ENCODE peak calls at places on chromosomes 12 and 14, in ten cellular contexts. One of them, this sample, is unnamed.

GRCh38 chr12:117342682-117343081 is 18.7 kb downstream of the NOS1 start:
- DNase-seq in T-helper 9 cell: no peak
- DNase-seq in SW 1271: peak
- DNase-seq in ELF-1: no peak
- DNase-seq in naive thymus-derived CD8-positive, alpha-beta T cell: no peak
- DNase-seq in Peyer's patch: no peak
- DNase-seq in NCI-H345: no peak
- DNase-seq in brain microvascular endothelial cell: no peak
- DNase-seq in hepatocyte: no peak
- DNase-seq in NCI-H2081: no peak
- DNase-seq in this sample: no peak

GRCh38 chr14:99596071-99596627 is 7.9 kb downstream of the CCDC85C start:
- DNase-seq in ELF-1: no peak
- DNase-seq in SW 1271: no peak
- DNase-seq in Peyer's patch: no peak
- DNase-seq in NCI-H345: no peak
- DNase-seq in naive thymus-derived CD8-positive, alpha-beta T cell: no peak
- DNase-seq in brain microvascular endothelial cell: no peak
- DNase-seq in NCI-H2081: no peak
- DNase-seq in hepatocyte: no peak
- DNase-seq in T-helper 9 cell: no peak
- DNase-seq in this sample: no peak

GRCh38 chr12:121753844-121754264 is 39.6 kb downstream of the RHOF start:
- DNase-seq in T-helper 9 cell: no peak
- DNase-seq in NCI-H2081: no peak
- DNase-seq in SW 1271: no peak
- DNase-seq in Peyer's patch: no peak
- DNase-seq in naive thymus-derived CD8-positive, alpha-beta T cell: no peak
- DNase-seq in hepatocyte: no peak
- DNase-seq in NCI-H345: no peak
- DNase-seq in brain microvascular endothelial cell: no peak
- DNase-seq in ELF-1: no peak
- DNase-seq in this sample: no peak

GRCh38 chr12:52087961-52088820 is 8.7 kb downstream of the SMIM41 start:
- DNase-seq in Peyer's patch: peak
- DNase-seq in brain microvascular endothelial cell: no peak
- DNase-seq in SW 1271: no peak
- DNase-seq in naive thymus-derived CD8-positive, alpha-beta T cell: no peak
- DNase-seq in hepatocyte: no peak
- DNase-seq in ELF-1: no peak
- DNase-seq in T-helper 9 cell: no peak
- DNase-seq in NCI-H2081: no peak
- DNase-seq in NCI-H345: peak
- DNase-seq in this sample: no peak

GRCh38 chr12:124654666-124655316 is 87.4 kb upstream of the NCOR2 start:
- DNase-seq in T-helper 9 cell: no peak
- DNase-seq in SW 1271: no peak
- DNase-seq in naive thymus-derived CD8-positive, alpha-beta T cell: no peak
- DNase-seq in hepatocyte: no peak
- DNase-seq in NCI-H345: no peak
- DNase-seq in NCI-H2081: no peak
- DNase-seq in ELF-1: no peak
- DNase-seq in brain microvascular endothelial cell: no peak
- DNase-seq in Peyer's patch: no peak
- DNase-seq in this sample: no peak

GRCh38 chr12:80356092-80356491 is 87.9 kb upstream of the PTPRQ start:
- DNase-seq in T-helper 9 cell: no peak
- DNase-seq in NCI-H2081: no peak
- DNase-seq in SW 1271: no peak
- DNase-seq in brain microvascular endothelial cell: no peak
- DNase-seq in naive thymus-derived CD8-positive, alpha-beta T cell: no peak
- DNase-seq in Peyer's patch: no peak
- DNase-seq in NCI-H345: no peak
- DNase-seq in ELF-1: no peak
- DNase-seq in hepatocyte: no peak
- DNase-seq in this sample: no peak

GRCh38 chr14:54105898-54106297 is 149.3 kb upstream of the BMP4 start:
- DNase-seq in T-helper 9 cell: no peak
- DNase-seq in brain microvascular endothelial cell: no peak
- DNase-seq in hepatocyte: peak
- DNase-seq in NCI-H345: no peak
- DNase-seq in SW 1271: no peak
- DNase-seq in ELF-1: no peak
- DNase-seq in NCI-H2081: no peak
- DNase-seq in Peyer's patch: no peak
- DNase-seq in naive thymus-derived CD8-positive, alpha-beta T cell: no peak
- DNase-seq in this sample: no peak

GRCh38 chr12:113770389-113770865 is 195.7 kb downstream of the RBM19 start:
- DNase-seq in hepatocyte: no peak
- DNase-seq in ELF-1: no peak
- DNase-seq in NCI-H345: no peak
- DNase-seq in SW 1271: no peak
- DNase-seq in T-helper 9 cell: no peak
- DNase-seq in NCI-H2081: no peak
- DNase-seq in brain microvascular endothelial cell: no peak
- DNase-seq in Peyer's patch: no peak
- DNase-seq in naive thymus-derived CD8-positive, alpha-beta T cell: no peak
- DNase-seq in this sample: no peak

GRCh38 chr12:98997899-98998298 is 352.8 kb downstream of the APAF1 start:
- DNase-seq in SW 1271: no peak
- DNase-seq in T-helper 9 cell: no peak
- DNase-seq in NCI-H2081: no peak
- DNase-seq in naive thymus-derived CD8-positive, alpha-beta T cell: no peak
- DNase-seq in brain microvascular endothelial cell: no peak
- DNase-seq in Peyer's patch: no peak
- DNase-seq in hepatocyte: no peak
- DNase-seq in NCI-H345: no peak
- DNase-seq in ELF-1: no peak
- DNase-seq in this sample: no peak

GRCh38 chr12:19489168-19489567 is 49.9 kb downstream of the AEBP2 start:
- DNase-seq in hepatocyte: no peak
- DNase-seq in SW 1271: no peak
- DNase-seq in Peyer's patch: no peak
- DNase-seq in NCI-H2081: no peak
- DNase-seq in T-helper 9 cell: no peak
- DNase-seq in ELF-1: no peak
- DNase-seq in brain microvascular endothelial cell: no peak
- DNase-seq in naive thymus-derived CD8-positive, alpha-beta T cell: no peak
- DNase-seq in NCI-H345: no peak
- DNase-seq in this sample: no peak

GRCh38 chr12:56134897-56135296 is 6.8 kb downstream of the ESYT1 start:
- DNase-seq in hepatocyte: no peak
- DNase-seq in Peyer's patch: no peak
- DNase-seq in naive thymus-derived CD8-positive, alpha-beta T cell: no peak
- DNase-seq in NCI-H345: no peak
- DNase-seq in NCI-H2081: no peak
- DNase-seq in T-helper 9 cell: no peak
- DNase-seq in SW 1271: no peak
- DNase-seq in brain microvascular endothelial cell: no peak
- DNase-seq in ELF-1: no peak
- DNase-seq in this sample: no peak

GRCh38 chr12:99984271-99985128 is at the start of gene ANKS1B:
- DNase-seq in Peyer's patch: no peak
- DNase-seq in naive thymus-derived CD8-positive, alpha-beta T cell: no peak
- DNase-seq in ELF-1: peak
- DNase-seq in SW 1271: no peak
- DNase-seq in brain microvascular endothelial cell: no peak
- DNase-seq in hepatocyte: peak
- DNase-seq in T-helper 9 cell: no peak
- DNase-seq in NCI-H345: peak
- DNase-seq in NCI-H2081: peak
- DNase-seq in this sample: no peak

GRCh38 chr14:75234173-75234855 is 44.3 kb upstream of the FOS start:
- DNase-seq in hepatocyte: peak
- DNase-seq in T-helper 9 cell: no peak
- DNase-seq in SW 1271: no peak
- DNase-seq in Peyer's patch: no peak
- DNase-seq in NCI-H345: no peak
- DNase-seq in naive thymus-derived CD8-positive, alpha-beta T cell: no peak
- DNase-seq in brain microvascular endothelial cell: peak
- DNase-seq in ELF-1: peak
- DNase-seq in NCI-H2081: no peak
- DNase-seq in this sample: no peak

GRCh38 chr14:56886471-56887062 is 76.3 kb upstream of the OTX2 start:
- DNase-seq in NCI-H2081: no peak
- DNase-seq in NCI-H345: no peak
- DNase-seq in Peyer's patch: no peak
- DNase-seq in naive thymus-derived CD8-positive, alpha-beta T cell: no peak
- DNase-seq in SW 1271: no peak
- DNase-seq in T-helper 9 cell: no peak
- DNase-seq in hepatocyte: no peak
- DNase-seq in brain microvascular endothelial cell: no peak
- DNase-seq in ELF-1: no peak
- DNase-seq in this sample: peak

GRCh38 chr14:80664576-80664975 is 277.0 kb downstream of the CEP128 start:
- DNase-seq in hepatocyte: peak
- DNase-seq in T-helper 9 cell: no peak
- DNase-seq in Peyer's patch: no peak
- DNase-seq in NCI-H2081: no peak
- DNase-seq in brain microvascular endothelial cell: peak
- DNase-seq in naive thymus-derived CD8-positive, alpha-beta T cell: no peak
- DNase-seq in ELF-1: no peak
- DNase-seq in NCI-H345: no peak
- DNase-seq in SW 1271: no peak
- DNase-seq in this sample: no peak

GRCh38 chr14:68193970-68194634 is 374.5 kb downstream of the RAD51B start:
- DNase-seq in T-helper 9 cell: no peak
- DNase-seq in Peyer's patch: no peak
- DNase-seq in brain microvascular endothelial cell: no peak
- DNase-seq in naive thymus-derived CD8-positive, alpha-beta T cell: no peak
- DNase-seq in SW 1271: no peak
- DNase-seq in NCI-H345: no peak
- DNase-seq in ELF-1: no peak
- DNase-seq in hepatocyte: peak
- DNase-seq in NCI-H2081: no peak
- DNase-seq in this sample: no peak

GRCh38 chr12:56387152-56387551 is 24.5 kb upstream of the APOF start:
- DNase-seq in SW 1271: no peak
- DNase-seq in ELF-1: no peak
- DNase-seq in naive thymus-derived CD8-positive, alpha-beta T cell: no peak
- DNase-seq in NCI-H2081: no peak
- DNase-seq in NCI-H345: no peak
- DNase-seq in hepatocyte: no peak
- DNase-seq in Peyer's patch: no peak
- DNase-seq in brain microvascular endothelial cell: peak
- DNase-seq in T-helper 9 cell: no peak
- DNase-seq in this sample: no peak

GRCh38 chr14:43706901-43707300 is 800.2 kb downstream of the FSCB start:
- DNase-seq in NCI-H2081: no peak
- DNase-seq in Peyer's patch: no peak
- DNase-seq in NCI-H345: no peak
- DNase-seq in naive thymus-derived CD8-positive, alpha-beta T cell: no peak
- DNase-seq in brain microvascular endothelial cell: no peak
- DNase-seq in SW 1271: no peak
- DNase-seq in T-helper 9 cell: no peak
- DNase-seq in ELF-1: no peak
- DNase-seq in hepatocyte: no peak
- DNase-seq in this sample: no peak

GRCh38 chr12:17992002-17992656 is 97.9 kb downstream of the RERGL start:
- DNase-seq in Peyer's patch: no peak
- DNase-seq in T-helper 9 cell: no peak
- DNase-seq in naive thymus-derived CD8-positive, alpha-beta T cell: no peak
- DNase-seq in NCI-H2081: peak
- DNase-seq in SW 1271: no peak
- DNase-seq in brain microvascular endothelial cell: peak
- DNase-seq in NCI-H345: peak
- DNase-seq in hepatocyte: peak
- DNase-seq in ELF-1: no peak
- DNase-seq in this sample: peak

GRCh38 chr12:14422516-14423230 is 57.2 kb downstream of the ATF7IP start:
- DNase-seq in ELF-1: no peak
- DNase-seq in Peyer's patch: no peak
- DNase-seq in naive thymus-derived CD8-positive, alpha-beta T cell: no peak
- DNase-seq in brain microvascular endothelial cell: no peak
- DNase-seq in SW 1271: no peak
- DNase-seq in NCI-H2081: no peak
- DNase-seq in NCI-H345: no peak
- DNase-seq in hepatocyte: no peak
- DNase-seq in T-helper 9 cell: no peak
- DNase-seq in this sample: no peak

GRCh38 chr14:57329833-57330232 is 60.6 kb upstream of the NAA30 start:
- DNase-seq in NCI-H2081: no peak
- DNase-seq in ELF-1: no peak
- DNase-seq in hepatocyte: no peak
- DNase-seq in NCI-H345: no peak
- DNase-seq in SW 1271: no peak
- DNase-seq in T-helper 9 cell: no peak
- DNase-seq in Peyer's patch: no peak
- DNase-seq in naive thymus-derived CD8-positive, alpha-beta T cell: no peak
- DNase-seq in brain microvascular endothelial cell: no peak
- DNase-seq in this sample: no peak

GRCh38 chr12:4535092-4535491 is 3.6 kb upstream of the RAD51AP1 start:
- DNase-seq in ELF-1: no peak
- DNase-seq in brain microvascular endothelial cell: no peak
- DNase-seq in SW 1271: no peak
- DNase-seq in NCI-H345: no peak
- DNase-seq in NCI-H2081: no peak
- DNase-seq in T-helper 9 cell: no peak
- DNase-seq in Peyer's patch: no peak
- DNase-seq in hepatocyte: no peak
- DNase-seq in naive thymus-derived CD8-positive, alpha-beta T cell: no peak
- DNase-seq in this sample: no peak

GRCh38 chr12:3432176-3432742 is 58.7 kb upstream of the PRMT8 start:
- DNase-seq in Peyer's patch: no peak
- DNase-seq in brain microvascular endothelial cell: no peak
- DNase-seq in NCI-H2081: no peak
- DNase-seq in ELF-1: peak
- DNase-seq in hepatocyte: no peak
- DNase-seq in SW 1271: no peak
- DNase-seq in NCI-H345: no peak
- DNase-seq in T-helper 9 cell: no peak
- DNase-seq in naive thymus-derived CD8-positive, alpha-beta T cell: no peak
- DNase-seq in this sample: no peak

GRCh38 chr12:110528277-110528839 is 26.2 kb downstream of the RAD9B start:
- DNase-seq in T-helper 9 cell: no peak
- DNase-seq in Peyer's patch: no peak
- DNase-seq in hepatocyte: no peak
- DNase-seq in ELF-1: no peak
- DNase-seq in SW 1271: no peak
- DNase-seq in NCI-H345: no peak
- DNase-seq in naive thymus-derived CD8-positive, alpha-beta T cell: no peak
- DNase-seq in NCI-H2081: no peak
- DNase-seq in brain microvascular endothelial cell: no peak
- DNase-seq in this sample: no peak

This sample was measured in SK-N-MC.